ENCODE peak calls at places on chromosomes 1 and 21, in six cellular contexts. One of them, this sample, is unnamed. For H3K9me3, the result is how much of the 10 kb centered on the place peaks cover.

GRCh38 chr1:10415211-10415930 is 14.9 kb upstream of the CENPS start:
- DNase-seq in CD4-positive, CD25-positive, alpha-beta regulatory T cell: peak
- DNase-seq in CD4-positive, alpha-beta T cell: no peak
- DNase-seq in IMR-90: peak
- DNase-seq in heart right ventricle: no peak
- DNase-seq in lower lobe of right lung: peak
- DNase-seq in this sample: no peak

GRCh38 chr1:24015226-24016210 is 35.4 kb upstream of the SRSF10 start:
- DNase-seq in IMR-90: peak
- DNase-seq in lower lobe of right lung: no peak
- DNase-seq in CD4-positive, alpha-beta T cell: no peak
- DNase-seq in CD4-positive, CD25-positive, alpha-beta regulatory T cell: no peak
- DNase-seq in heart right ventricle: peak
- DNase-seq in this sample: no peak

GRCh38 chr1:154941332-154941995 is 4.9 kb upstream of the PMVK start:
- DNase-seq in IMR-90: no peak
- DNase-seq in heart right ventricle: no peak
- DNase-seq in CD4-positive, CD25-positive, alpha-beta regulatory T cell: no peak
- DNase-seq in CD4-positive, alpha-beta T cell: no peak
- DNase-seq in lower lobe of right lung: no peak
- DNase-seq in this sample: peak

GRCh38 chr1:99264201-99265021 is at the start of gene PLPPR4:
- DNase-seq in heart right ventricle: peak
- DNase-seq in CD4-positive, CD25-positive, alpha-beta regulatory T cell: no peak
- DNase-seq in IMR-90: peak
- DNase-seq in lower lobe of right lung: peak
- DNase-seq in CD4-positive, alpha-beta T cell: no peak
- DNase-seq in this sample: no peak

GRCh38 chr1:81590171-81590570 is 210.6 kb upstream of the ADGRL2 start:
- DNase-seq in heart right ventricle: no peak
- DNase-seq in lower lobe of right lung: no peak
- DNase-seq in CD4-positive, alpha-beta T cell: no peak
- DNase-seq in IMR-90: peak
- DNase-seq in CD4-positive, CD25-positive, alpha-beta regulatory T cell: no peak
- DNase-seq in this sample: no peak

GRCh38 chr1:32331549-32331948 is 4.5 kb downstream of the MARCKSL1 start:
- DNase-seq in IMR-90: no peak
- DNase-seq in lower lobe of right lung: no peak
- DNase-seq in heart right ventricle: no peak
- DNase-seq in CD4-positive, CD25-positive, alpha-beta regulatory T cell: no peak
- DNase-seq in CD4-positive, alpha-beta T cell: no peak
- DNase-seq in this sample: no peak

GRCh38 chr21:21813295-21813694 is 815.1 kb downstream of the NCAM2 start:
- DNase-seq in CD4-positive, alpha-beta T cell: no peak
- DNase-seq in heart right ventricle: no peak
- DNase-seq in lower lobe of right lung: no peak
- DNase-seq in CD4-positive, CD25-positive, alpha-beta regulatory T cell: no peak
- DNase-seq in IMR-90: no peak
- DNase-seq in this sample: no peak

GRCh38 chr1:32972814-32973428 is 8.3 kb upstream of the RNF19B start:
- DNase-seq in lower lobe of right lung: peak
- DNase-seq in CD4-positive, CD25-positive, alpha-beta regulatory T cell: no peak
- DNase-seq in heart right ventricle: peak
- DNase-seq in CD4-positive, alpha-beta T cell: no peak
- DNase-seq in IMR-90: peak
- DNase-seq in this sample: no peak

GRCh38 chr1:25623007-25623406 is 6.4 kb downstream of the MAN1C1 start:
- DNase-seq in lower lobe of right lung: no peak
- DNase-seq in CD4-positive, CD25-positive, alpha-beta regulatory T cell: no peak
- DNase-seq in heart right ventricle: no peak
- DNase-seq in IMR-90: no peak
- DNase-seq in CD4-positive, alpha-beta T cell: no peak
- DNase-seq in this sample: no peak

GRCh38 chr1:85148524-85149250 is 52.1 kb downstream of the SYDE2 start:
- DNase-seq in CD4-positive, alpha-beta T cell: no peak
- DNase-seq in IMR-90: peak
- DNase-seq in CD4-positive, CD25-positive, alpha-beta regulatory T cell: peak
- DNase-seq in heart right ventricle: peak
- DNase-seq in lower lobe of right lung: no peak
- DNase-seq in this sample: no peak

GRCh38 chr21:18251065-18251464 is 6.4 kb downstream of the CHODL start:
- DNase-seq in CD4-positive, CD25-positive, alpha-beta regulatory T cell: no peak
- DNase-seq in heart right ventricle: no peak
- DNase-seq in CD4-positive, alpha-beta T cell: no peak
- DNase-seq in lower lobe of right lung: no peak
- DNase-seq in IMR-90: no peak
- DNase-seq in this sample: no peak

GRCh38 chr1:112312315-112312714 is 83.7 kb upstream of the CTTNBP2NL start:
- DNase-seq in IMR-90: no peak
- DNase-seq in CD4-positive, alpha-beta T cell: no peak
- DNase-seq in CD4-positive, CD25-positive, alpha-beta regulatory T cell: no peak
- DNase-seq in heart right ventricle: no peak
- DNase-seq in lower lobe of right lung: no peak
- DNase-seq in this sample: no peak

GRCh38 chr1:172898866-172899265 is 151.9 kb downstream of the TNFSF18 start:
- DNase-seq in lower lobe of right lung: no peak
- DNase-seq in CD4-positive, CD25-positive, alpha-beta regulatory T cell: no peak
- DNase-seq in heart right ventricle: no peak
- DNase-seq in CD4-positive, alpha-beta T cell: no peak
- DNase-seq in IMR-90: peak
- DNase-seq in this sample: no peak

GRCh38 chr1:25217598-25218232 is 14.6 kb downstream of the SYF2 start:
- DNase-seq in lower lobe of right lung: no peak
- DNase-seq in CD4-positive, CD25-positive, alpha-beta regulatory T cell: no peak
- DNase-seq in CD4-positive, alpha-beta T cell: no peak
- DNase-seq in IMR-90: no peak
- DNase-seq in heart right ventricle: no peak
- DNase-seq in this sample: no peak

GRCh38 chr1:10901894-10902805 is 105.7 kb upstream of the CASZ1 start:
- DNase-seq in heart right ventricle: no peak
- DNase-seq in CD4-positive, CD25-positive, alpha-beta regulatory T cell: no peak
- DNase-seq in IMR-90: no peak
- DNase-seq in CD4-positive, alpha-beta T cell: no peak
- DNase-seq in lower lobe of right lung: no peak
- DNase-seq in this sample: no peak

GRCh38 chr1:2137257-2138121 is 57.1 kb downstream of the FAAP20 start:
- DNase-seq in CD4-positive, alpha-beta T cell: no peak
- DNase-seq in lower lobe of right lung: peak
- DNase-seq in CD4-positive, CD25-positive, alpha-beta regulatory T cell: no peak
- DNase-seq in IMR-90: no peak
- DNase-seq in heart right ventricle: no peak
- DNase-seq in this sample: no peak

GRCh38 chr1:41435570-41436178 is 48.8 kb downstream of the EDN2 start:
- DNase-seq in lower lobe of right lung: peak
- DNase-seq in CD4-positive, alpha-beta T cell: no peak
- DNase-seq in IMR-90: no peak
- DNase-seq in heart right ventricle: no peak
- DNase-seq in CD4-positive, CD25-positive, alpha-beta regulatory T cell: no peak
- DNase-seq in this sample: no peak

GRCh38 chr1:91545506-91546300 is 45.1 kb downstream of the CDC7 start:
- DNase-seq in IMR-90: no peak
- DNase-seq in heart right ventricle: no peak
- DNase-seq in lower lobe of right lung: no peak
- DNase-seq in CD4-positive, CD25-positive, alpha-beta regulatory T cell: no peak
- DNase-seq in CD4-positive, alpha-beta T cell: no peak
- DNase-seq in this sample: no peak

GRCh38 chr1:84541679-84542078 is 32.6 kb downstream of the CTBS start:
- DNase-seq in CD4-positive, alpha-beta T cell: no peak
- DNase-seq in heart right ventricle: no peak
- DNase-seq in CD4-positive, CD25-positive, alpha-beta regulatory T cell: peak
- DNase-seq in IMR-90: no peak
- DNase-seq in lower lobe of right lung: no peak
- DNase-seq in this sample: peak

GRCh38 chr1:230185076-230186001 is 118.3 kb downstream of the GALNT2 start:
- DNase-seq in CD4-positive, alpha-beta T cell: no peak
- DNase-seq in lower lobe of right lung: no peak
- DNase-seq in CD4-positive, CD25-positive, alpha-beta regulatory T cell: no peak
- DNase-seq in heart right ventricle: no peak
- DNase-seq in IMR-90: no peak
- DNase-seq in this sample: no peak

GRCh38 chr1:20250346-20250989 is 40.2 kb upstream of the VWA5B1 start:
- DNase-seq in heart right ventricle: peak
- DNase-seq in CD4-positive, alpha-beta T cell: no peak
- DNase-seq in CD4-positive, CD25-positive, alpha-beta regulatory T cell: peak
- DNase-seq in lower lobe of right lung: no peak
- DNase-seq in IMR-90: peak
- DNase-seq in this sample: no peak

GRCh38 chr21:27555996-27556395 is 589.1 kb upstream of the ADAMTS5 start:
- DNase-seq in IMR-90: no peak
- DNase-seq in CD4-positive, CD25-positive, alpha-beta regulatory T cell: no peak
- DNase-seq in lower lobe of right lung: no peak
- DNase-seq in heart right ventricle: no peak
- DNase-seq in CD4-positive, alpha-beta T cell: no peak
- DNase-seq in this sample: no peak

GRCh38 chr1:232123775-232124659 is 497.4 kb downstream of the DISC1 start:
- DNase-seq in IMR-90: no peak
- DNase-seq in CD4-positive, alpha-beta T cell: no peak
- DNase-seq in CD4-positive, CD25-positive, alpha-beta regulatory T cell: no peak
- DNase-seq in lower lobe of right lung: no peak
- DNase-seq in heart right ventricle: no peak
- DNase-seq in this sample: no peak

GRCh38 chr1:229191066-229191674 is 79.7 kb upstream of the RAB4A start:
- DNase-seq in CD4-positive, alpha-beta T cell: no peak
- DNase-seq in heart right ventricle: no peak
- DNase-seq in IMR-90: peak
- DNase-seq in lower lobe of right lung: no peak
- DNase-seq in CD4-positive, CD25-positive, alpha-beta regulatory T cell: no peak
- DNase-seq in this sample: no peak

GRCh38 chr1:13513885-13514546 is at the start of gene LRRC38:
- DNase-seq in lower lobe of right lung: no peak
- DNase-seq in CD4-positive, alpha-beta T cell: no peak
- DNase-seq in CD4-positive, CD25-positive, alpha-beta regulatory T cell: peak
- DNase-seq in heart right ventricle: peak
- DNase-seq in IMR-90: no peak
- DNase-seq in this sample: no peak
- H3K9me3 ChIP-seq in lower lobe of right lung: under half
- H3K9me3 ChIP-seq in CD4-positive, alpha-beta T cell: under half
- H3K9me3 ChIP-seq in CD4-positive, CD25-positive, alpha-beta regulatory T cell: under half
- H3K9me3 ChIP-seq in heart right ventricle: under half
- H3K9me3 ChIP-seq in IMR-90: under half
- H3K9me3 ChIP-seq in this sample: under half

GRCh38 chr1:160481979-160482596 is 41.0 kb downstream of the SLAMF6 start:
- DNase-seq in CD4-positive, CD25-positive, alpha-beta regulatory T cell: no peak
- DNase-seq in lower lobe of right lung: no peak
- DNase-seq in CD4-positive, alpha-beta T cell: no peak
- DNase-seq in IMR-90: no peak
- DNase-seq in heart right ventricle: no peak
- DNase-seq in this sample: no peak

GRCh38 chr1:160488347-160489058 is 34.6 kb downstream of the SLAMF6 start:
- DNase-seq in CD4-positive, alpha-beta T cell: no peak
- DNase-seq in CD4-positive, CD25-positive, alpha-beta regulatory T cell: no peak
- DNase-seq in lower lobe of right lung: no peak
- DNase-seq in heart right ventricle: no peak
- DNase-seq in IMR-90: no peak
- DNase-seq in this sample: peak

GRCh38 chr1:160486453-160486852 is 36.6 kb downstream of the SLAMF6 start:
- DNase-seq in CD4-positive, alpha-beta T cell: no peak
- DNase-seq in CD4-positive, CD25-positive, alpha-beta regulatory T cell: no peak
- DNase-seq in IMR-90: no peak
- DNase-seq in heart right ventricle: no peak
- DNase-seq in lower lobe of right lung: no peak
- DNase-seq in this sample: no peak

GRCh38 chr1:160483505-160484185 is 39.4 kb downstream of the SLAMF6 start:
- DNase-seq in IMR-90: no peak
- DNase-seq in lower lobe of right lung: no peak
- DNase-seq in CD4-positive, alpha-beta T cell: no peak
- DNase-seq in heart right ventricle: no peak
- DNase-seq in CD4-positive, CD25-positive, alpha-beta regulatory T cell: no peak
- DNase-seq in this sample: no peak
- H3K9me3 ChIP-seq in IMR-90: under half
- H3K9me3 ChIP-seq in lower lobe of right lung: under half
- H3K9me3 ChIP-seq in CD4-positive, alpha-beta T cell: under half
- H3K9me3 ChIP-seq in heart right ventricle: under half
- H3K9me3 ChIP-seq in CD4-positive, CD25-positive, alpha-beta regulatory T cell: under half
- H3K9me3 ChIP-seq in this sample: under half

DNA sequence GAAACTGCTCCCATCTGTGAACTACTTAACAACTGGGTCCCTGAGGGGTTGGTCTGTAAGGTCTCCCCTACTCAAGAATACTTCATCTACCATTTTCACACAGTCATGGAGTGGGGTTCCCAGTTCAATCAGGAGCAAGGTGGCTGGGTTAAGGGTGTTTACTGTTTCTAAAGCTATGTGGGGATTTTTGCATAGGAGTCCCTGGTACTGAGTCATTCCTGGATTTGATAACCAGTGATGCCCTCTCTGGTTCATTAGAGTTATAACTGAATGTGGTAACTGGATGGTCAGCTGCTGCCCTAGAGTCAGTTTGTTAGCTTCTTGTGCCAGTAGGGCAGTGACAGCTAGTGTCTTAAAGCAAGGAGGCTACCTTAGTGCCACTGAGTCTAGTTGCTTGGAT is 29.4 kb upstream of the KCNJ15 start:
- DNase-seq in heart right ventricle: no peak
- DNase-seq in lower lobe of right lung: no peak
- DNase-seq in CD4-positive, alpha-beta T cell: no peak
- DNase-seq in IMR-90: peak
- DNase-seq in CD4-positive, CD25-positive, alpha-beta regulatory T cell: no peak
- DNase-seq in this sample: no peak
- H3K9me3 ChIP-seq in heart right ventricle: half or more
- H3K9me3 ChIP-seq in lower lobe of right lung: half or more
- H3K9me3 ChIP-seq in CD4-positive, alpha-beta T cell: half or more
- H3K9me3 ChIP-seq in IMR-90: under half
- H3K9me3 ChIP-seq in CD4-positive, CD25-positive, alpha-beta regulatory T cell: half or more
- H3K9me3 ChIP-seq in this sample: under half

GRCh38 chr21:7957713-7958064 is 2563.7 kb upstream of the TPTE start:
- DNase-seq in CD4-positive, CD25-positive, alpha-beta regulatory T cell: no peak
- DNase-seq in lower lobe of right lung: no peak
- DNase-seq in heart right ventricle: no peak
- DNase-seq in IMR-90: no peak
- DNase-seq in CD4-positive, alpha-beta T cell: no peak
- DNase-seq in this sample: no peak

GRCh38 chr21:7947422-7947821 is 2574.0 kb upstream of the TPTE start:
- DNase-seq in heart right ventricle: no peak
- DNase-seq in CD4-positive, CD25-positive, alpha-beta regulatory T cell: no peak
- DNase-seq in CD4-positive, alpha-beta T cell: no peak
- DNase-seq in lower lobe of right lung: no peak
- DNase-seq in IMR-90: no peak
- DNase-seq in this sample: no peak

GRCh38 chr21:7953058-7953457 is 2568.3 kb upstream of the TPTE start:
- DNase-seq in CD4-positive, CD25-positive, alpha-beta regulatory T cell: no peak
- DNase-seq in CD4-positive, alpha-beta T cell: no peak
- DNase-seq in heart right ventricle: no peak
- DNase-seq in IMR-90: no peak
- DNase-seq in lower lobe of right lung: no peak
- DNase-seq in this sample: no peak

GRCh38 chr21:7951854-7952519 is 2569.4 kb upstream of the TPTE start:
- DNase-seq in CD4-positive, CD25-positive, alpha-beta regulatory T cell: no peak
- DNase-seq in CD4-positive, alpha-beta T cell: no peak
- DNase-seq in lower lobe of right lung: no peak
- DNase-seq in heart right ventricle: no peak
- DNase-seq in IMR-90: no peak
- DNase-seq in this sample: no peak

DNA sequence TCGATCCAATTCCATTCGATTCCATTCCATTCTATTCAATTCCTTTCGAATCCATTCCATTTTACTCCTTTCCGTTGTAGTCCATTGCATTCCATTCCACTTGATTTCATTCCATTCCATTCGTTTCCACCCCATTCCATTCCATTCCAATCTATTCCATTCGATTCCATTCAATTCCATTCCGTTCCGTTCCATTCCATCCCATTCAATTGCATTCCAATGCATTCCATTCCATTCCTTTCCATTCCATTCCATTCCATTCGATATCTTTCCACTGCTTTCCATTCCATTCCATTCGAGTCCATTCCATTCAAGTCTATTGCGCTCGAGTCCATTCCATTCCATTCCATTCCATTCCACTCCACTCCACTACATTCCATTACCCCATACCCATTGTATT is 2568.7 kb upstream of the TPTE start:
- DNase-seq in CD4-positive, CD25-positive, alpha-beta regulatory T cell: no peak
- DNase-seq in lower lobe of right lung: no peak
- DNase-seq in CD4-positive, alpha-beta T cell: no peak
- DNase-seq in IMR-90: no peak
- DNase-seq in heart right ventricle: no peak
- DNase-seq in this sample: no peak
- H3K9me3 ChIP-seq in CD4-positive, CD25-positive, alpha-beta regulatory T cell: half or more
- H3K9me3 ChIP-seq in lower lobe of right lung: half or more
- H3K9me3 ChIP-seq in CD4-positive, alpha-beta T cell: half or more
- H3K9me3 ChIP-seq in IMR-90: half or more
- H3K9me3 ChIP-seq in heart right ventricle: under half
- H3K9me3 ChIP-seq in this sample: half or more